ENCODE peak calls at places on chromosomes 13 and 19, in five cellular contexts. E is brain microvascular endothelial cell; F is stimulated activated CD8-positive, alpha-beta memory T cell treated with anti-CD3 and anti-CD28 coated beads, Interleukin-7, amount 100 ng/mL, for 24 hours; I is stimulated activated CD4-positive, alpha-beta T cell treated with anti-CD3 and anti-CD28 coated beads, Interleukin-2, amount 100 ng/mL, for 48 hours; Z is heart right ventricle. L is an unnamed sample.

GRCh38 chr19:536881-537404 is 5.4 kb downstream of the CDC34 start:
- DNase-seq in E (no peak), F (no peak), I (no peak), Z (no peak), L (no peak)

GRCh38 chr19:41691268-41691970 is 3.3 kb upstream of the CEACAM7 start:
- DNase-seq in E (no peak), F (no peak), I (peak), Z (no peak), L (no peak)

GRCh38 chr19:53696951-53697350 is 65.2 kb downstream of the DPRX start:
- DNase-seq in E (no peak), F (no peak), I (no peak), Z (no peak), L (no peak)

GRCh38 chr13:80341771-80342271 is 895 bp upstream of the SPRY2 start:
- DNase-seq in E (peak), F (no peak), I (no peak), Z (peak), L (peak)

GRCh38 chr19:54287456-54287855 is 6.5 kb upstream of the LILRB2 start:
- DNase-seq in E (peak), F (no peak), I (no peak), Z (no peak), L (no peak)

GRCh38 chr19:39845621-39846175 is 481 bp downstream of the FBL start:
- DNase-seq in E (no peak), F (no peak), I (peak), Z (no peak), L (no peak)

GRCh38 chr19:12952488-12953455 is 4.3 kb downstream of the GADD45GIP1 start:
- DNase-seq in E (peak), F (no peak), I (no peak), Z (no peak), L (peak)

GRCh38 chr19:41936416-41936850 is 8.2 kb upstream of the ERFL start:
- DNase-seq in E (no peak), F (no peak), I (no peak), Z (no peak), L (no peak)

GRCh38 chr13:113964251-113964995 is 9.5 kb downstream of the C13orf46 start:
- DNase-seq in E (no peak), F (no peak), I (no peak), Z (no peak), L (peak)

GRCh38 chr19:4582980-4583842 is 23.7 kb upstream of the SEMA6B start:
- DNase-seq in E (no peak), F (no peak), I (no peak), Z (no peak), L (no peak)

GRCh38 chr19:3471954-3472655 is 8.2 kb downstream of the SMIM24 start:
- DNase-seq in E (no peak), F (peak), I (peak), Z (peak), L (no peak)

GRCh38 chr19:18440936-18441803 is 3.2 kb upstream of the ISYNA1 start:
- DNase-seq in E (no peak), F (no peak), I (no peak), Z (no peak), L (no peak)

GRCh38 chr19:30168760-30169159 is 203.4 kb upstream of the ZNF536 start:
- DNase-seq in E (no peak), F (no peak), I (no peak), Z (no peak), L (no peak)

GRCh38 chr19:30374791-30375650 is 2.8 kb downstream of the ZNF536 start:
- DNase-seq in E (no peak), F (no peak), I (no peak), Z (no peak), L (no peak)

GRCh38 chr19:50552540-50552939 is 15.7 kb downstream of the LRRC4B start:
- DNase-seq in E (no peak), F (no peak), I (no peak), Z (no peak), L (no peak)

GRCh38 chr19:58460039-58460438 is 6.8 kb upstream of the ZNF324 start:
- DNase-seq in E (no peak), F (no peak), I (no peak), Z (no peak), L (no peak)

GRCh38 chr13:91072511-91072910 is 275.0 kb upstream of the MIR17HG start:
- DNase-seq in E (no peak), F (no peak), I (no peak), Z (no peak), L (no peak)

GRCh38 chr13:111914241-111915103 is 152.5 kb upstream of the SOX1 start:
- DNase-seq in E (no peak), F (no peak), I (no peak), Z (no peak), L (no peak)

GRCh38 chr13:75468098-75468497 is 13.9 kb downstream of the TBC1D4 start:
- DNase-seq in E (no peak), F (no peak), I (no peak), Z (no peak), L (no peak)

GRCh38 chr19:17107546-17108452 is 32.2 kb downstream of the MYO9B start:
- DNase-seq in E (peak), F (no peak), I (no peak), Z (peak), L (peak)

GRCh38 chr19:3881272-3882040 is 971 bp downstream of the ATCAY start:
- DNase-seq in E (no peak), F (no peak), I (no peak), Z (no peak), L (no peak)

GRCh38 chr13:32796754-32797153 is 210.5 kb downstream of the PDS5B start:
- DNase-seq in E (no peak), F (no peak), I (no peak), Z (no peak), L (no peak)

GRCh38 chr13:98487522-98487921 is 89.4 kb downstream of the STK24 start:
- DNase-seq in E (no peak), F (no peak), I (no peak), Z (no peak), L (no peak)

GRCh38 chr19:46056536-46056935 is 15.7 kb upstream of the IGFL4 start:
- DNase-seq in E (no peak), F (no peak), I (no peak), Z (no peak), L (no peak)

GRCh38 chr13:43244482-43244881 is 221.1 kb downstream of the DNAJC15 start:
- DNase-seq in E (no peak), F (no peak), I (no peak), Z (no peak), L (no peak)

GRCh38 chr19:51651216-51651846 is 4.7 kb upstream of the SIGLEC14 start:
- DNase-seq in E (no peak), F (no peak), I (no peak), Z (no peak), L (no peak)

GRCh38 chr13:95382411-95382810 is 81.2 kb upstream of the ABCC4 start:
- DNase-seq in E (no peak), F (no peak), I (no peak), Z (no peak), L (no peak)

GRCh38 chr19:46192990-46193650 is 36.4 kb upstream of the IGFL1 start:
- DNase-seq in E (peak), F (no peak), I (no peak), Z (no peak), L (no peak)

GRCh38 chr19:49952906-49953305 is 8.1 kb downstream of the SIGLEC11 start:
- DNase-seq in E (no peak), F (no peak), I (no peak), Z (no peak), L (no peak)

GRCh38 chr19:40302224-40303011 is 17.3 kb upstream of the AKT2 start:
- DNase-seq in E (no peak), F (no peak), I (no peak), Z (no peak), L (no peak)

GRCh38 chr13:73519720-73520119 is 460.9 kb downstream of the KLF5 start:
- DNase-seq in E (no peak), F (no peak), I (no peak), Z (no peak), L (no peak)

GRCh38 chr19:402786-403185 is 6.2 kb downstream of the C2CD4C start:
- DNase-seq in E (no peak), F (no peak), I (no peak), Z (no peak), L (no peak)

GRCh38 chr19:844300-844971 is 3.6 kb downstream of the PRTN3 start:
- DNase-seq in E (no peak), F (no peak), I (no peak), Z (no peak), L (no peak)

GRCh38 chr19:19154768-19155494 is 15.1 kb downstream of the MEF2B start:
- DNase-seq in E (no peak), F (no peak), I (no peak), Z (no peak), L (no peak)

GRCh38 chr19:33309826-33310225 is 7.5 kb upstream of the CEBPA start:
- DNase-seq in E (no peak), F (no peak), I (no peak), Z (no peak), L (no peak)

GRCh38 chr19:46159893-46160775 is 12.1 kb downstream of the IGFL2 start:
- DNase-seq in E (no peak), F (no peak), I (no peak), Z (no peak), L (no peak)